ENCODE peak calls at places on chromosomes 6 and 20, in nine cellular contexts. V, C, A, J, T, Z, O, N and Y are unnamed samples.

GRCh38 chr20:62231292-62231691 is 7.0 kb upstream of the OSBPL2 start:
- DNase-seq in O (no peak), V (no peak), T (no peak), A (no peak), C (no peak), N (no peak), J (no peak), Z (no peak), Y (no peak)

GRCh38 chr6:79384845-79385244 is 150.4 kb upstream of the HMGN3 start:
- DNase-seq in V (no peak), C (peak), A (no peak), O (no peak), Z (no peak), N (no peak), T (no peak), J (no peak), Y (no peak)

GRCh38 chr6:56789879-56790278 is 147.2 kb upstream of the DST start:
- DNase-seq in J (no peak), Z (no peak), V (no peak), T (no peak), N (no peak), A (no peak), O (no peak), C (no peak), Y (no peak)

GRCh38 chr20:25310921-25311728 is 63.2 kb downstream of the PYGB start:
- DNase-seq in A (no peak), J (no peak), T (no peak), C (peak), N (no peak), O (no peak), Z (no peak), V (no peak), Y (no peak)

GRCh38 chr6:116405663-116406329 is 35.0 kb downstream of the DSE start:
- DNase-seq in A (no peak), O (peak), Z (no peak), J (no peak), T (peak), V (no peak), N (no peak), C (peak), Y (no peak)

GRCh38 chr6:74269601-74269860 is 573.5 kb downstream of the CD109 start:
- DNase-seq in N (no peak), T (no peak), C (no peak), J (no peak), Z (no peak), V (no peak), A (no peak), O (no peak), Y (no peak)

GRCh38 chr20:25090492-25091429 is 8.8 kb upstream of the VSX1 start:
- DNase-seq in O (no peak), Z (peak), J (no peak), A (no peak), C (no peak), T (peak), N (no peak), V (no peak), Y (no peak)

GRCh38 chr6:47162231-47162630 is 120.1 kb upstream of the ADGRF1 start:
- DNase-seq in Z (no peak), J (no peak), C (no peak), N (no peak), V (no peak), T (no peak), O (no peak), A (no peak), Y (no peak)

GRCh38 chr6:37242429-37243052 is 15.0 kb upstream of the TBC1D22B start:
- DNase-seq in T (peak), N (no peak), Z (no peak), J (peak), O (no peak), A (no peak), V (no peak), C (peak), Y (no peak)

GRCh38 chr6:133610271-133610840 is 278.6 kb upstream of the TCF21 start:
- DNase-seq in Z (no peak), C (peak), V (no peak), A (no peak), T (no peak), J (no peak), O (no peak), N (no peak), Y (no peak)

GRCh38 chr6:159044899-159045727 is at the start of gene TAGAP:
- DNase-seq in A (no peak), O (no peak), T (peak), V (no peak), C (no peak), J (no peak), Z (peak), N (no peak), Y (no peak)